ENCODE peak calls at places on chromosomes 13 and 19, in ten cellular contexts. A, Z, H, X, L, O, S, N, K and D are unnamed samples.

GRCh38 chr13:102309110-102309509 is 92.7 kb downstream of the FGF14 start:
- DNase-seq in O (no peak), N (no peak), L (no peak), S (no peak), H (no peak), A (peak; percentile 56), Z (no peak), K (no peak), X (no peak), D (no peak)

GRCh38 chr13:30338331-30338851 is 31.0 kb upstream of the KATNAL1 start:
- DNase-seq in S (no peak), K (no peak), N (no peak), X (no peak), H (no peak), O (no peak), L (no peak), Z (no peak), A (no peak), D (no peak)

GRCh38 chr19:48498922-48499321 is 12.7 kb downstream of the LMTK3 start:
- DNase-seq in N (no peak), X (no peak), L (no peak), O (no peak), S (no peak), H (no peak), A (no peak), Z (no peak), K (no peak), D (no peak)

GRCh38 chr19:46950526-46951235 is 69.0 kb upstream of the NPAS1 start:
- DNase-seq in Z (no peak), X (no peak), A (no peak), H (no peak), S (no peak), N (no peak), L (peak; percentile 44), K (no peak), O (no peak), D (no peak)

GRCh38 chr19:19053508-19054314 is 10.1 kb upstream of the SLC25A42 start:
- DNase-seq in L (peak; percentile 64), N (peak; percentile 90), S (peak; percentile 73), Z (peak; percentile 73), A (peak; percentile 67), K (peak; percentile 78), O (peak; percentile 37), X (peak; percentile 68), H (peak; percentile 57), D (peak; percentile 89)

GRCh38 chr19:10736916-10737551 is 19.2 kb downstream of the DNM2 start:
- DNase-seq in S (no peak), O (no peak), N (no peak), K (no peak), L (no peak), H (no peak), A (no peak), X (no peak), Z (no peak), D (peak; percentile 39)

GRCh38 chr19:55116232-55117062 is 990 bp downstream of the PPP1R12C start:
- DNase-seq in L (peak; percentile 62), Z (peak; percentile 81), X (peak; percentile 76), O (peak; percentile 59), S (peak; percentile 71), N (peak; percentile 14), H (peak; percentile 67), K (peak; percentile 65), A (peak; percentile 63), D (peak; percentile 63)

GRCh38 chr13:93004919-93005318 is 221.7 kb upstream of the GPC6 start:
- DNase-seq in S (peak; percentile 26), H (peak; percentile 5), K (no peak), O (no peak), L (no peak), A (peak; percentile 58), X (peak; percentile 41), Z (no peak), N (peak; percentile 3), D (peak; percentile 59)

GRCh38 chr19:36051236-36051635 is 2.8 kb downstream of the THAP8 start:
- DNase-seq in A (no peak), H (peak; percentile 67), L (no peak), K (no peak), O (no peak), N (peak; percentile 72), X (no peak), Z (no peak), S (no peak), D (peak; percentile 89)

GRCh38 chr19:45954132-45954531 is 19.5 kb downstream of the NOVA2 start:
- DNase-seq in X (no peak), S (no peak), H (no peak), N (no peak), O (no peak), Z (no peak), L (no peak), K (no peak), A (no peak), D (peak; percentile 64)